ENCODE peak calls at places on chromosomes 3 and 15, in four cellular contexts. One of them, this sample, is unnamed.
A peak's percentile ranks its signal among the peaks of the same experiment; 100 is the strongest.

GRCh38 chr15:100663550-100664335 is 61.4 kb downstream of the ASB7 start:
- DNase-seq in stimulated activated CD8-positive, alpha-beta memory T cell treated with anti-CD3 and anti-CD28 coated beads, Interleukin-4, amount 100 ng/mL, for 4 hours: no peak
- DNase-seq in AG10803: no peak
- DNase-seq in kidney tubule cell: no peak
- DNase-seq in this sample: no peak

GRCh38 chr15:93048759-93049161 is 40.3 kb downstream of the RGMA start:
- DNase-seq in stimulated activated CD8-positive, alpha-beta memory T cell treated with anti-CD3 and anti-CD28 coated beads, Interleukin-4, amount 100 ng/mL, for 4 hours: no peak
- DNase-seq in AG10803: peak; percentile 43
- DNase-seq in kidney tubule cell: no peak
- DNase-seq in this sample: no peak

GRCh38 chr15:69045810-69046209 is 31.3 kb downstream of the NOX5 start:
- DNase-seq in stimulated activated CD8-positive, alpha-beta memory T cell treated with anti-CD3 and anti-CD28 coated beads, Interleukin-4, amount 100 ng/mL, for 4 hours: no peak
- DNase-seq in AG10803: peak; percentile 39
- DNase-seq in kidney tubule cell: no peak
- DNase-seq in this sample: no peak

GRCh38 chr15:101210466-101210865 is 41.4 kb downstream of the CHSY1 start:
- DNase-seq in stimulated activated CD8-positive, alpha-beta memory T cell treated with anti-CD3 and anti-CD28 coated beads, Interleukin-4, amount 100 ng/mL, for 4 hours: no peak
- DNase-seq in AG10803: no peak
- DNase-seq in kidney tubule cell: no peak
- DNase-seq in this sample: no peak

GRCh38 chr3:149648525-149648924 is 9.3 kb downstream of the WWTR1 start:
- DNase-seq in stimulated activated CD8-positive, alpha-beta memory T cell treated with anti-CD3 and anti-CD28 coated beads, Interleukin-4, amount 100 ng/mL, for 4 hours: no peak
- DNase-seq in AG10803: no peak
- DNase-seq in kidney tubule cell: peak; percentile 77
- DNase-seq in this sample: no peak

GRCh38 chr3:66588340-66588847 is 87.6 kb upstream of the LRIG1 start:
- DNase-seq in stimulated activated CD8-positive, alpha-beta memory T cell treated with anti-CD3 and anti-CD28 coated beads, Interleukin-4, amount 100 ng/mL, for 4 hours: no peak
- DNase-seq in AG10803: no peak
- DNase-seq in kidney tubule cell: no peak
- DNase-seq in this sample: no peak

GRCh38 chr15:65952425-65953053 is 83.2 kb downstream of the RAB11A start:
- DNase-seq in stimulated activated CD8-positive, alpha-beta memory T cell treated with anti-CD3 and anti-CD28 coated beads, Interleukin-4, amount 100 ng/mL, for 4 hours: no peak
- DNase-seq in AG10803: peak; percentile 45
- DNase-seq in kidney tubule cell: peak; percentile 47
- DNase-seq in this sample: peak; percentile 57

GRCh38 chr3:185637388-185637787 is 51.3 kb downstream of the SENP2 start:
- DNase-seq in stimulated activated CD8-positive, alpha-beta memory T cell treated with anti-CD3 and anti-CD28 coated beads, Interleukin-4, amount 100 ng/mL, for 4 hours: no peak
- DNase-seq in AG10803: no peak
- DNase-seq in kidney tubule cell: no peak
- DNase-seq in this sample: no peak

GRCh38 chr15:62601779-62602540 is 436.9 kb upstream of the C2CD4B start:
- DNase-seq in stimulated activated CD8-positive, alpha-beta memory T cell treated with anti-CD3 and anti-CD28 coated beads, Interleukin-4, amount 100 ng/mL, for 4 hours: no peak
- DNase-seq in AG10803: peak; percentile 63
- DNase-seq in kidney tubule cell: no peak
- DNase-seq in this sample: no peak

GRCh38 chr15:52677593-52677992 is 1.6 kb downstream of the ATOSA start:
- DNase-seq in stimulated activated CD8-positive, alpha-beta memory T cell treated with anti-CD3 and anti-CD28 coated beads, Interleukin-4, amount 100 ng/mL, for 4 hours: no peak
- DNase-seq in AG10803: no peak
- DNase-seq in kidney tubule cell: no peak
- DNase-seq in this sample: peak; percentile 26

GRCh38 chr3:132317229-132317948 is at the start of gene ACP3:
- DNase-seq in stimulated activated CD8-positive, alpha-beta memory T cell treated with anti-CD3 and anti-CD28 coated beads, Interleukin-4, amount 100 ng/mL, for 4 hours: no peak
- DNase-seq in AG10803: peak; percentile 23
- DNase-seq in kidney tubule cell: peak; percentile 14
- DNase-seq in this sample: no peak

GRCh38 chr15:45393851-45394250 is 15.5 kb upstream of the GATM start:
- DNase-seq in stimulated activated CD8-positive, alpha-beta memory T cell treated with anti-CD3 and anti-CD28 coated beads, Interleukin-4, amount 100 ng/mL, for 4 hours: no peak
- DNase-seq in AG10803: no peak
- DNase-seq in kidney tubule cell: peak; percentile 39
- DNase-seq in this sample: peak; percentile 16

GRCh38 chr15:39358441-39359041 is 222.3 kb upstream of the THBS1 start:
- DNase-seq in stimulated activated CD8-positive, alpha-beta memory T cell treated with anti-CD3 and anti-CD28 coated beads, Interleukin-4, amount 100 ng/mL, for 4 hours: no peak
- DNase-seq in AG10803: peak; percentile 70
- DNase-seq in kidney tubule cell: peak; percentile 49
- DNase-seq in this sample: no peak

GRCh38 chr15:79089331-79089889 is 1.2 kb downstream of the RASGRF1 start:
- DNase-seq in stimulated activated CD8-positive, alpha-beta memory T cell treated with anti-CD3 and anti-CD28 coated beads, Interleukin-4, amount 100 ng/mL, for 4 hours: no peak
- DNase-seq in AG10803: no peak
- DNase-seq in kidney tubule cell: no peak
- DNase-seq in this sample: no peak

GRCh38 chr15:41908681-41909461 is 15.0 kb upstream of the SPTBN5 start:
- DNase-seq in stimulated activated CD8-positive, alpha-beta memory T cell treated with anti-CD3 and anti-CD28 coated beads, Interleukin-4, amount 100 ng/mL, for 4 hours: no peak
- DNase-seq in AG10803: no peak
- DNase-seq in kidney tubule cell: no peak
- DNase-seq in this sample: no peak

GRCh38 chr15:67834593-67835348 is 5.1 kb downstream of the RNU6-1 start:
- DNase-seq in stimulated activated CD8-positive, alpha-beta memory T cell treated with anti-CD3 and anti-CD28 coated beads, Interleukin-4, amount 100 ng/mL, for 4 hours: no peak
- DNase-seq in AG10803: no peak
- DNase-seq in kidney tubule cell: no peak
- DNase-seq in this sample: no peak

GRCh38 chr15:57356636-57357035 is 19.7 kb upstream of the CGNL1 start:
- DNase-seq in stimulated activated CD8-positive, alpha-beta memory T cell treated with anti-CD3 and anti-CD28 coated beads, Interleukin-4, amount 100 ng/mL, for 4 hours: no peak
- DNase-seq in AG10803: peak; percentile 80
- DNase-seq in kidney tubule cell: peak; percentile 95
- DNase-seq in this sample: peak; percentile 83

GRCh38 chr15:89361451-89362202 is 27.0 kb upstream of the POLG start:
- DNase-seq in stimulated activated CD8-positive, alpha-beta memory T cell treated with anti-CD3 and anti-CD28 coated beads, Interleukin-4, amount 100 ng/mL, for 4 hours: peak; percentile 17
- DNase-seq in AG10803: peak; percentile 49
- DNase-seq in kidney tubule cell: peak; percentile 63
- DNase-seq in this sample: peak; percentile 73

GRCh38 chr3:34155108-34155507 is 356.7 kb downstream of the PDCD6IP start:
- DNase-seq in stimulated activated CD8-positive, alpha-beta memory T cell treated with anti-CD3 and anti-CD28 coated beads, Interleukin-4, amount 100 ng/mL, for 4 hours: no peak
- DNase-seq in AG10803: no peak
- DNase-seq in kidney tubule cell: no peak
- DNase-seq in this sample: no peak

GRCh38 chr3:69080233-69080644 is at the start of gene UBA3:
- DNase-seq in stimulated activated CD8-positive, alpha-beta memory T cell treated with anti-CD3 and anti-CD28 coated beads, Interleukin-4, amount 100 ng/mL, for 4 hours: peak; percentile 81
- DNase-seq in AG10803: peak; percentile 81
- DNase-seq in kidney tubule cell: peak; percentile 89
- DNase-seq in this sample: peak; percentile 85

GRCh38 chr3:108136888-108137814 is 46.3 kb upstream of the CD47 start:
- DNase-seq in stimulated activated CD8-positive, alpha-beta memory T cell treated with anti-CD3 and anti-CD28 coated beads, Interleukin-4, amount 100 ng/mL, for 4 hours: no peak
- DNase-seq in AG10803: no peak
- DNase-seq in kidney tubule cell: peak; percentile 80
- DNase-seq in this sample: no peak

GRCh38 chr15:70280781-70281180 is 183.1 kb upstream of the TLE3 start:
- DNase-seq in stimulated activated CD8-positive, alpha-beta memory T cell treated with anti-CD3 and anti-CD28 coated beads, Interleukin-4, amount 100 ng/mL, for 4 hours: no peak
- DNase-seq in AG10803: no peak
- DNase-seq in kidney tubule cell: no peak
- DNase-seq in this sample: no peak

GRCh38 chr3:159787191-159787590 is 201.4 kb upstream of the IL12A start:
- DNase-seq in stimulated activated CD8-positive, alpha-beta memory T cell treated with anti-CD3 and anti-CD28 coated beads, Interleukin-4, amount 100 ng/mL, for 4 hours: no peak
- DNase-seq in AG10803: peak; percentile 70
- DNase-seq in kidney tubule cell: peak; percentile 78
- DNase-seq in this sample: peak; percentile 45

GRCh38 chr15:45314960-45315359 is 62.9 kb downstream of the SLC28A2 start:
- DNase-seq in stimulated activated CD8-positive, alpha-beta memory T cell treated with anti-CD3 and anti-CD28 coated beads, Interleukin-4, amount 100 ng/mL, for 4 hours: no peak
- DNase-seq in AG10803: peak; percentile 23
- DNase-seq in kidney tubule cell: peak; percentile 36
- DNase-seq in this sample: no peak

GRCh38 chr3:12409625-12410596 is 74.4 kb upstream of the TSEN2 start:
- DNase-seq in stimulated activated CD8-positive, alpha-beta memory T cell treated with anti-CD3 and anti-CD28 coated beads, Interleukin-4, amount 100 ng/mL, for 4 hours: no peak
- DNase-seq in AG10803: no peak
- DNase-seq in kidney tubule cell: no peak
- DNase-seq in this sample: no peak

GRCh38 chr3:152213938-152214337 is 54.8 kb upstream of the MBNL1 start:
- DNase-seq in stimulated activated CD8-positive, alpha-beta memory T cell treated with anti-CD3 and anti-CD28 coated beads, Interleukin-4, amount 100 ng/mL, for 4 hours: no peak
- DNase-seq in AG10803: no peak
- DNase-seq in kidney tubule cell: no peak
- DNase-seq in this sample: no peak

GRCh38 chr3:162492446-162493081 is 996.0 kb downstream of the OTOL1 start:
- DNase-seq in stimulated activated CD8-positive, alpha-beta memory T cell treated with anti-CD3 and anti-CD28 coated beads, Interleukin-4, amount 100 ng/mL, for 4 hours: no peak
- DNase-seq in AG10803: peak; percentile 93
- DNase-seq in kidney tubule cell: peak; percentile 10
- DNase-seq in this sample: no peak

GRCh38 chr15:59999558-60000112 is 4.5 kb upstream of the FOXB1 start:
- DNase-seq in stimulated activated CD8-positive, alpha-beta memory T cell treated with anti-CD3 and anti-CD28 coated beads, Interleukin-4, amount 100 ng/mL, for 4 hours: no peak
- DNase-seq in AG10803: no peak
- DNase-seq in kidney tubule cell: no peak
- DNase-seq in this sample: no peak

GRCh38 chr3:29138171-29138570 is 142.7 kb upstream of the RBMS3 start:
- DNase-seq in stimulated activated CD8-positive, alpha-beta memory T cell treated with anti-CD3 and anti-CD28 coated beads, Interleukin-4, amount 100 ng/mL, for 4 hours: no peak
- DNase-seq in AG10803: no peak
- DNase-seq in kidney tubule cell: no peak
- DNase-seq in this sample: no peak

GRCh38 chr15:91224750-91225380 is 124.8 kb downstream of the SV2B start:
- DNase-seq in stimulated activated CD8-positive, alpha-beta memory T cell treated with anti-CD3 and anti-CD28 coated beads, Interleukin-4, amount 100 ng/mL, for 4 hours: no peak
- DNase-seq in AG10803: peak; percentile 24
- DNase-seq in kidney tubule cell: peak; percentile 59
- DNase-seq in this sample: peak; percentile 41

GRCh38 chr3:187999821-188000220 is 154.1 kb upstream of the LPP start:
- DNase-seq in stimulated activated CD8-positive, alpha-beta memory T cell treated with anti-CD3 and anti-CD28 coated beads, Interleukin-4, amount 100 ng/mL, for 4 hours: no peak
- DNase-seq in AG10803: no peak
- DNase-seq in kidney tubule cell: no peak
- DNase-seq in this sample: no peak

GRCh38 chr15:28281876-28282275 is 40.1 kb downstream of the HERC2 start:
- DNase-seq in stimulated activated CD8-positive, alpha-beta memory T cell treated with anti-CD3 and anti-CD28 coated beads, Interleukin-4, amount 100 ng/mL, for 4 hours: no peak
- DNase-seq in AG10803: no peak
- DNase-seq in kidney tubule cell: no peak
- DNase-seq in this sample: no peak

GRCh38 chr15:59298255-59298856 is 74.3 kb downstream of the MYO1E start:
- DNase-seq in stimulated activated CD8-positive, alpha-beta memory T cell treated with anti-CD3 and anti-CD28 coated beads, Interleukin-4, amount 100 ng/mL, for 4 hours: no peak
- DNase-seq in AG10803: no peak
- DNase-seq in kidney tubule cell: peak; percentile 98
- DNase-seq in this sample: no peak

GRCh38 chr3:177935008-177935407 is 601.2 kb upstream of the KCNMB2 start:
- DNase-seq in stimulated activated CD8-positive, alpha-beta memory T cell treated with anti-CD3 and anti-CD28 coated beads, Interleukin-4, amount 100 ng/mL, for 4 hours: no peak
- DNase-seq in AG10803: no peak
- DNase-seq in kidney tubule cell: peak; percentile 22
- DNase-seq in this sample: no peak

GRCh38 chr3:78506581-78507195 is 1261.1 kb downstream of the ROBO1 start:
- DNase-seq in stimulated activated CD8-positive, alpha-beta memory T cell treated with anti-CD3 and anti-CD28 coated beads, Interleukin-4, amount 100 ng/mL, for 4 hours: no peak
- DNase-seq in AG10803: no peak
- DNase-seq in kidney tubule cell: peak; percentile 73
- DNase-seq in this sample: no peak

GRCh38 chr3:8937064-8938020 is 25.9 kb downstream of the RAD18 start:
- DNase-seq in stimulated activated CD8-positive, alpha-beta memory T cell treated with anti-CD3 and anti-CD28 coated beads, Interleukin-4, amount 100 ng/mL, for 4 hours: no peak
- DNase-seq in AG10803: peak; percentile 87
- DNase-seq in kidney tubule cell: peak; percentile 90
- DNase-seq in this sample: peak; percentile 89

GRCh38 chr15:92845109-92845508 is 55.0 kb upstream of the CHD2 start:
- DNase-seq in stimulated activated CD8-positive, alpha-beta memory T cell treated with anti-CD3 and anti-CD28 coated beads, Interleukin-4, amount 100 ng/mL, for 4 hours: no peak
- DNase-seq in AG10803: peak; percentile 45
- DNase-seq in kidney tubule cell: peak; percentile 82
- DNase-seq in this sample: no peak

This sample was measured in ACHN.